ENCODE peak calls at places on chromosomes 16 and 17, in ten cellular contexts. A, Z, M, V, C, B, R, Y, P and N are unnamed samples.

GRCh38 chr17:5237541-5238016 is 2.9 kb upstream of the SCIMP start:
- DNase-seq in A (peak; percentile 30), Z (peak; percentile 39), M (peak; percentile 34), V (peak; percentile 30), C (no peak), B (peak; percentile 48), R (no peak), Y (peak; percentile 77), P (peak; percentile 65), N (peak; percentile 82)

GRCh38 chr17:31488264-31488981 is 96.9 kb downstream of the RAB11FIP4 start:
- DNase-seq in A (no peak), Z (no peak), M (no peak), V (no peak), C (no peak), B (no peak), R (peak; percentile 77), Y (no peak), P (no peak), N (peak; percentile 78)

GRCh38 chr17:82848022-82848592 is 8.3 kb upstream of the ZNF750 start:
- DNase-seq in A (peak; percentile 52), Z (no peak), M (peak; percentile 9), V (no peak), C (no peak), B (no peak), R (peak; percentile 63), Y (no peak), P (peak; percentile 13), N (peak; percentile 87)

GRCh38 chr17:78459696-78460095 is 81.2 kb downstream of the PGS1 start:
- DNase-seq in A (no peak), Z (no peak), M (no peak), V (no peak), C (no peak), B (no peak), R (no peak), Y (no peak), P (no peak), N (no peak)

GRCh38 chr16:10647264-10647720 is 47.4 kb downstream of the TEKT5 start:
- DNase-seq in A (no peak), Z (no peak), M (no peak), V (no peak), C (no peak), B (no peak), R (no peak), Y (no peak), P (no peak), N (no peak)

GRCh38 chr16:4115209-4115940 is 867 bp downstream of the ADCY9 start:
- DNase-seq in A (peak; percentile 70), Z (no peak), M (peak; percentile 72), V (peak; percentile 34), C (no peak), B (peak; percentile 58), R (peak; percentile 83), Y (peak; percentile 71), P (peak; percentile 74), N (peak; percentile 71)

GRCh38 chr17:2705888-2706795 is 5.4 kb downstream of the CLUH start:
- DNase-seq in A (no peak), Z (no peak), M (no peak), V (no peak), C (no peak), B (no peak), R (peak; percentile 47), Y (no peak), P (no peak), N (no peak)

GRCh38 chr16:5709889-5710288 is 612.3 kb upstream of the EEF2KMT start:
- DNase-seq in A (no peak), Z (no peak), M (no peak), V (no peak), C (no peak), B (peak; percentile 69), R (no peak), Y (no peak), P (no peak), N (peak; percentile 16)

GRCh38 chr16:49623501-49624266 is 232.2 kb downstream of the ZNF423 start:
- DNase-seq in A (no peak), Z (no peak), M (no peak), V (no peak), C (no peak), B (no peak), R (no peak), Y (no peak), P (no peak), N (no peak)

GRCh38 chr16:52521570-52521969 is 25.4 kb downstream of the TOX3 start:
- DNase-seq in A (no peak), Z (no peak), M (no peak), V (no peak), C (no peak), B (no peak), R (no peak), Y (no peak), P (no peak), N (no peak)

DNA sequence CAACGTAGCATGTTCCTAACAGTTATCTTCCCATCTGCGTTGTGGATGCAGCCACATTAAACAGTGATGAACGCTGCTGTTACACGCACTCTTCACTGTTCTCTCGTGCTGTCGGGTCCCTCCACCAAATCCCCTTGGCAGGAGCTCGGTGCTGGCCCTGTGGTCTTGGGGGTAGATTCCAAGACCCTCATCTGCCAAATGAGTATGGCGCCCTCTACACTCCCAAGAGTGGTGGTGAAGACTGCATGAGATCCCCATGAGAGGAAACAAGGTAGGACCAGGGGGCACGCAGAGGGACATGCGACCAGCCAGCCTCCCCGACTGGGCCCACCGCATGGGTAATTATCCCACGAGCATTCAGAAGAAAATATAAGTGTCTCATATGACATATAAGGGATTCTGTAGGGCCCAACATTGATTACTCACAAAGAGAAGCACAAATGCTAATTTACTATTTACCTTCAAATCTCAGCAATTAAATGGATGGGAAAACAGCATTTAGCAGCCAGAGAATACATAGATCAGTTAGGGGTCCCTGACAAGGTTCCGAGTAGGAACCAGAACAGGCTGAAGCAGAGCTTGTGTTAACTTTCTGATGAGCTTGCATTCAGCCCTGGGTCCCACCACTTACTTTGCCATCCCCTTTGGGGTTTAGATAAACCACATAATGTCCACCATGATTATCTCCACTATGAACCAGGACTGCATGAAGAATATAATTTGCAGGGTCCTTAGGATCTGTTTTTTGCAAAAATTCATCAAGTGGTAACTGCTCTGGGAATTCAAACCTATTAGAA is 23.8 kb downstream of the LITAFD start:
- DNase-seq in A (no peak), Z (no peak), M (no peak), V (no peak), C (no peak), B (no peak), R (no peak), Y (peak; percentile 25), P (no peak), N (no peak)
- TF ChIP-seq CTCF in A (peak; percentile 28), Z (no peak), M (peak; percentile 27), V (no peak), C (peak; percentile 16), B (peak; percentile 44), R (no peak), Y (peak; percentile 24), P (peak; percentile 40), N (no peak)

GRCh38 chr17:17422641-17423040 is 54.2 kb upstream of the MED9 start:
- DNase-seq in A (no peak), Z (no peak), M (no peak), V (no peak), C (no peak), B (no peak), R (no peak), Y (no peak), P (no peak), N (no peak)

GRCh38 chr17:17425005-17425404 is 51.8 kb upstream of the MED9 start:
- DNase-seq in A (no peak), Z (no peak), M (no peak), V (no peak), C (no peak), B (no peak), R (no peak), Y (no peak), P (no peak), N (no peak)

GRCh38 chr17:17422217-17422610 is 54.6 kb upstream of the MED9 start:
- DNase-seq in A (no peak), Z (no peak), M (no peak), V (no peak), C (no peak), B (no peak), R (no peak), Y (no peak), P (no peak), N (no peak)

GRCh38 chr17:17424552-17424951 is 52.2 kb upstream of the MED9 start:
- DNase-seq in A (no peak), Z (no peak), M (no peak), V (no peak), C (no peak), B (no peak), R (no peak), Y (no peak), P (no peak), N (no peak)

GRCh38 chr17:17423656-17424055 is 53.1 kb upstream of the MED9 start:
- DNase-seq in A (no peak), Z (no peak), M (no peak), V (no peak), C (no peak), B (no peak), R (no peak), Y (no peak), P (no peak), N (no peak)
- TF ChIP-seq CTCF in A (no peak), Z (no peak), M (no peak), V (no peak), C (no peak), B (no peak), R (no peak), Y (no peak), P (no peak), N (no peak)

GRCh38 chr17:41769346-41769862 is 17.1 kb downstream of the JUP start:
- DNase-seq in A (no peak), Z (no peak), M (no peak), V (no peak), C (no peak), B (no peak), R (no peak), Y (no peak), P (no peak), N (no peak)

GRCh38 chr17:41771389-41772206 is 14.9 kb downstream of the JUP start:
- DNase-seq in A (no peak), Z (no peak), M (no peak), V (no peak), C (no peak), B (no peak), R (no peak), Y (no peak), P (no peak), N (peak; percentile 43)

GRCh38 chr17:41772218-41772585 is 14.3 kb downstream of the JUP start:
- DNase-seq in A (no peak), Z (peak; percentile 77), M (no peak), V (no peak), C (peak; percentile 62), B (no peak), R (peak; percentile 76), Y (no peak), P (no peak), N (peak; percentile 89)

GRCh38 chr17:41768682-41769288 is 17.7 kb downstream of the JUP start:
- DNase-seq in A (no peak), Z (no peak), M (no peak), V (no peak), C (no peak), B (no peak), R (no peak), Y (no peak), P (no peak), N (no peak)

GRCh38 chr17:41769985-41770384 is 16.5 kb downstream of the JUP start:
- DNase-seq in A (no peak), Z (no peak), M (no peak), V (no peak), C (no peak), B (no peak), R (no peak), Y (no peak), P (no peak), N (no peak)
- TF ChIP-seq CTCF in A (no peak), Z (no peak), M (no peak), V (no peak), C (no peak), B (no peak), R (no peak), Y (no peak), P (no peak), N (no peak)

GRCh38 chr16:22116095-22116700 is 23.9 kb downstream of the VWA3A start:
- DNase-seq in A (no peak), Z (no peak), M (no peak), V (no peak), C (no peak), B (no peak), R (no peak), Y (no peak), P (no peak), N (no peak)
- TF ChIP-seq CTCF in A (no peak), Z (no peak), M (no peak), V (no peak), C (no peak), B (no peak), R (no peak), Y (no peak), P (no peak), N (no peak)